ENCODE peak calls at places on chromosomes 16 and 17, in nine cellular contexts. L is C1 segment of cervical spinal cord, U is occipital lobe, E is hypothalamus, G is Ammon's horn, Z is astrocyte of the hippocampus, J is activated T-cell treated with anti-CD3 and anti-CD28 coated beads for 1 hour, T is HFF-Myc, N is MM.1S. B is an unnamed sample.

GRCh38 chr17:75806822-75807500 is 22.4 kb downstream of the UNK start:
- DNase-seq in U (no peak), E (no peak), T (no peak), L (no peak), N (no peak), G (no peak), Z (no peak), J (no peak), B (no peak)

GRCh38 chr17:17300624-17301568 is 2.3 kb upstream of the NT5M start:
- DNase-seq in N (peak), Z (peak), U (no peak), L (no peak), J (peak), E (no peak), G (peak), T (no peak), B (peak)

GRCh38 chr17:70544307-70544706 is 375.0 kb downstream of the KCNJ2 start:
- DNase-seq in T (no peak), U (no peak), N (no peak), Z (no peak), L (no peak), J (no peak), E (no peak), G (no peak), B (no peak)

GRCh38 chr17:16211601-16212000 is 3.7 kb downstream of the NCOR1 start:
- DNase-seq in N (no peak), U (no peak), L (no peak), E (no peak), T (no peak), J (no peak), G (no peak), Z (no peak), B (no peak)

GRCh38 chr16:12323007-12323699 is 346.6 kb downstream of the SNX29 start:
- DNase-seq in G (no peak), N (no peak), U (no peak), E (no peak), T (no peak), L (no peak), Z (no peak), J (no peak), B (peak)

GRCh38 chr16:67029249-67030096 is 524 bp downstream of the CBFB start:
- DNase-seq in G (peak), U (peak), N (peak), Z (peak), E (peak), T (no peak), L (peak), J (peak), B (peak)

GRCh38 chr17:9498490-9498889 is 77.1 kb downstream of the STX8 start:
- DNase-seq in G (no peak), J (no peak), Z (no peak), N (no peak), E (no peak), U (no peak), T (no peak), L (no peak), B (no peak)

GRCh38 chr16:80852261-80852872 is 48.0 kb upstream of the CDYL2 start:
- DNase-seq in T (no peak), J (peak), Z (peak), E (no peak), U (no peak), N (peak), L (no peak), G (no peak), B (no peak)

GRCh38 chr16:3472878-3473595 is 22.3 kb downstream of the C16orf90 start:
- DNase-seq in L (no peak), E (no peak), U (no peak), T (no peak), G (no peak), J (no peak), N (no peak), Z (peak), B (peak)

GRCh38 chr17:35731239-35731931 is at the start of gene RASL10B:
- DNase-seq in G (peak), U (peak), Z (peak), L (peak), J (peak), T (no peak), N (no peak), E (peak), B (peak)

GRCh38 chr16:66365588-66365987 is 903 bp upstream of the CDH5 start:
- DNase-seq in J (no peak), G (no peak), N (no peak), E (no peak), U (no peak), L (no peak), Z (peak), T (no peak), B (peak)

GRCh38 chr16:15866451-15866850 is 9.6 kb upstream of the MYH11 start:
- DNase-seq in U (no peak), T (no peak), L (no peak), J (no peak), N (no peak), E (no peak), G (no peak), Z (no peak), B (no peak)

GRCh38 chr16:89257757-89258465 is 40.4 kb downstream of the ZNF778 start:
- DNase-seq in N (no peak), E (no peak), T (no peak), Z (no peak), G (no peak), J (no peak), L (no peak), U (no peak), B (peak)

GRCh38 chr17:8807070-8807550 is 7.9 kb upstream of the MFSD6L start:
- DNase-seq in T (no peak), Z (no peak), L (no peak), U (no peak), J (no peak), N (peak), E (no peak), G (peak), B (no peak)

GRCh38 chr17:7590743-7591142 is 849 bp upstream of the SOX15 start:
- DNase-seq in Z (peak), T (no peak), L (no peak), U (no peak), G (no peak), J (no peak), E (no peak), N (no peak), B (peak)

GRCh38 chr16:951660-952301 is 19.0 kb downstream of the LMF1 start:
- DNase-seq in N (no peak), J (no peak), Z (no peak), G (no peak), T (no peak), L (no peak), E (no peak), U (no peak), B (peak)

GRCh38 chr17:32993977-32994376 is 2.3 kb downstream of the SPACA3 start:
- DNase-seq in L (no peak), E (no peak), G (no peak), Z (no peak), J (no peak), U (no peak), N (peak), T (no peak), B (no peak)

GRCh38 chr16:67723151-67723915 is 4.2 kb upstream of the GFOD2 start:
- DNase-seq in L (no peak), J (no peak), G (no peak), E (no peak), U (no peak), T (peak), Z (peak), N (no peak), B (peak)

GRCh38 chr17:80529104-80529903 is 15.3 kb upstream of the RPTOR start:
- DNase-seq in J (no peak), L (no peak), N (no peak), Z (no peak), T (no peak), E (no peak), G (peak), U (no peak), B (peak)

GRCh38 chr17:66373944-66374817 is 71.8 kb downstream of the PRKCA start:
- DNase-seq in E (peak), T (no peak), G (peak), U (no peak), L (peak), Z (peak), N (no peak), J (peak), B (no peak)

GRCh38 chr17:80087346-80088265 is 13.8 kb upstream of the GAA start:
- DNase-seq in Z (no peak), J (no peak), U (no peak), T (no peak), G (no peak), N (no peak), L (no peak), E (no peak), B (peak)

GRCh38 chr17:57373756-57374155 is 117.4 kb downstream of the MSI2 start:
- DNase-seq in U (no peak), T (no peak), Z (no peak), N (no peak), E (no peak), G (no peak), L (no peak), J (no peak), B (no peak)

GRCh38 chr17:76385892-76386786 is 1.7 kb downstream of the SPHK1 start:
- DNase-seq in L (peak), U (no peak), N (peak), J (peak), G (peak), T (no peak), Z (peak), E (peak), B (peak)

GRCh38 chr17:40122944-40123810 is 1.4 kb downstream of the MSL1 start:
- DNase-seq in N (peak), U (peak), E (peak), T (no peak), L (peak), J (no peak), G (no peak), Z (peak), B (peak)

GRCh38 chr16:20798364-20798763 is 7.9 kb downstream of the ERI2 start:
- DNase-seq in U (no peak), N (no peak), L (no peak), Z (peak), T (no peak), J (no peak), E (no peak), G (no peak), B (no peak)

GRCh38 chr17:64245218-64246145 is 17.6 kb downstream of the TEX2 start:
- DNase-seq in U (no peak), L (no peak), G (no peak), N (no peak), Z (no peak), E (no peak), J (no peak), T (peak), B (peak)

GRCh38 chr16:30004424-30004776 is 6.4 kb downstream of the DOC2A start:
- DNase-seq in T (no peak), Z (no peak), U (no peak), E (no peak), L (no peak), J (no peak), G (no peak), N (no peak), B (no peak)

GRCh38 chr17:14198013-14198412 is 38.6 kb downstream of the CDRT15 start:
- DNase-seq in T (no peak), L (no peak), U (no peak), G (no peak), E (no peak), Z (no peak), N (no peak), J (no peak), B (no peak)

GRCh38 chr17:50262001-50262794 is 12.1 kb upstream of the TMEM92 start:
- DNase-seq in G (no peak), T (no peak), N (no peak), J (no peak), U (no peak), E (no peak), L (no peak), Z (no peak), B (peak)

GRCh38 chr16:67678354-67679023 is 11.9 kb downstream of the C16orf86 start:
- DNase-seq in Z (no peak), N (no peak), U (no peak), L (no peak), G (no peak), T (no peak), E (no peak), J (no peak), B (peak)

GRCh38 chr16:72876221-72876620 is 171.7 kb downstream of the ZFHX3 start:
- DNase-seq in Z (peak), J (no peak), U (no peak), N (no peak), G (peak), E (no peak), T (peak), L (peak), B (peak)

GRCh38 chr17:74569392-74570003 is 2.2 kb upstream of the CD300H start:
- DNase-seq in T (peak), Z (peak), G (peak), E (no peak), L (peak), U (peak), J (no peak), N (peak), B (peak)

GRCh38 chr17:80891096-80892018 is 100.3 kb upstream of the CHMP6 start:
- DNase-seq in E (no peak), L (peak), Z (peak), U (peak), G (peak), T (peak), N (no peak), J (peak), B (peak)

GRCh38 chr16:89712476-89712805 is 8.3 kb downstream of the VPS9D1 start:
- DNase-seq in G (no peak), E (no peak), T (no peak), Z (peak), L (no peak), U (no peak), J (no peak), N (no peak), B (peak)

GRCh38 chr16:84741351-84741791 is 41.6 kb downstream of the USP10 start:
- DNase-seq in E (peak), G (peak), N (no peak), Z (peak), T (peak), L (peak), J (no peak), U (no peak), B (peak)

GRCh38 chr17:82024859-82025258 is 1.8 kb downstream of the LRRC45 start:
- DNase-seq in L (no peak), U (no peak), E (no peak), Z (no peak), N (no peak), J (no peak), G (no peak), T (no peak), B (no peak)

GRCh38 chr16:81237282-81237681 is 1.2 kb upstream of the BCO1 start:
- DNase-seq in Z (peak), J (no peak), E (peak), N (no peak), U (peak), G (peak), T (no peak), L (peak), B (peak)

GRCh38 chr17:68378202-68379149 is 78.8 kb downstream of the WIPI1 start:
- DNase-seq in T (peak), Z (peak), E (peak), N (no peak), G (peak), U (peak), J (no peak), L (peak), B (peak)

GRCh38 chr17:76726766-76727718 is at the start of gene METTL23:
- DNase-seq in L (peak), N (peak), U (peak), E (peak), Z (peak), J (peak), G (peak), T (no peak), B (peak)